ENCODE peak calls at places on chromosomes 5 and 9, in six cellular contexts. O is HFFc6, W is AG09309, E is cardiac muscle cell, Q is Calu3, V is astrocyte. T is an unnamed sample.

GRCh38 chr5:159182691-159183090 is 26.7 kb downstream of the RNF145 start:
- DNase-seq in O (no peak), W (peak), E (peak), Q (no peak), V (peak), T (peak)

GRCh38 chr9:116639251-116639741 is 47.8 kb upstream of the TRIM32 start:
- DNase-seq in O (peak), W (no peak), E (peak), Q (no peak), V (peak), T (no peak)

GRCh38 chr9:29556317-29556716 is 1983.0 kb upstream of the C9orf72 start:
- DNase-seq in O (peak), W (no peak), E (peak), Q (no peak), V (peak), T (peak)

GRCh38 chr5:126852104-126852531 is 75.2 kb downstream of the LMNB1 start:
- DNase-seq in O (no peak), W (no peak), E (peak), Q (no peak), V (no peak), T (peak)

GRCh38 chr5:120539471-120539870 is 75.4 kb downstream of the PRR16 start:
- DNase-seq in O (no peak), W (no peak), E (no peak), Q (peak), V (peak), T (no peak)

GRCh38 chr5:64074533-64074932 is 91.1 kb upstream of the RNF180 start:
- DNase-seq in O (peak), W (peak), E (peak), Q (peak), V (peak), T (peak)

GRCh38 chr5:124764992-124765611 is 18.7 kb upstream of the ZNF608 start:
- DNase-seq in O (no peak), W (no peak), E (no peak), Q (no peak), V (no peak), T (no peak)

GRCh38 chr5:151475378-151475777 is 28.0 kb downstream of the SLC36A1 start:
- DNase-seq in O (no peak), W (no peak), E (no peak), Q (no peak), V (no peak), T (no peak)

GRCh38 chr9:75429531-75430454 is 341.5 kb downstream of the OSTF1 start:
- DNase-seq in O (no peak), W (no peak), E (no peak), Q (no peak), V (no peak), T (no peak)

GRCh38 chr5:140007311-140007710 is 35.8 kb downstream of the NRG2 start:
- DNase-seq in O (no peak), W (no peak), E (no peak), Q (no peak), V (no peak), T (no peak)

GRCh38 chr5:18394154-18394804 is 760.0 kb downstream of the TAF11L14 start:
- DNase-seq in O (peak), W (no peak), E (peak), Q (peak), V (peak), T (peak)

GRCh38 chr5:465591-466403 is 22.8 kb downstream of the EXOC3 start:
- DNase-seq in O (no peak), W (no peak), E (no peak), Q (no peak), V (no peak), T (no peak)

GRCh38 chr5:160083501-160083900 is 35.7 kb downstream of the PWWP2A start:
- DNase-seq in O (no peak), W (no peak), E (no peak), Q (no peak), V (peak), T (peak)

GRCh38 chr5:9543266-9543925 is 2.5 kb downstream of the SEMA5A start:
- DNase-seq in O (no peak), W (no peak), E (no peak), Q (no peak), V (no peak), T (no peak)

DNA sequence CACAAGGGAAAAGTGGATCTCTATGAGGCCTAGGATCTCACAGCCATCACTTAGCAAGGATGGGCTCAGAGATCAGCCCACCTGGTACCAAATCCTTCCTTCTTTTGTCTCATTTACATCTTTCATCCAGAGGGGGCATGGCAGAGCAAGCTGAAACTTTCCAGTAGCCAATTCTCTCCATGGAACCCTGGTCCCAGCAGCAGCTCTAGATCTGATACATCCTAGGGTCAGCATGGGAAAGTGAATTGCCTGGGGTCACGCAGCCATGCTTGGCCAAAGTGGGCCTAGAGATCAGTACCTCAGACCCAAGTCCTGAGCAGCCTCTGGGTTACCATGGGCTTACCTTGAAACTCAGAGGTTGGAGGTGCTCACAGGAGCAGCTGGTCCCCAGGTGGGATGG is 170.5 kb downstream of the GABBR2 start:
- DNase-seq in O (no peak), W (no peak), E (no peak), Q (no peak), V (no peak), T (no peak)
- TF ChIP-seq CTCF in O (peak), W (no peak), E (peak), Q (no peak), V (peak), T (no peak)

DNA sequence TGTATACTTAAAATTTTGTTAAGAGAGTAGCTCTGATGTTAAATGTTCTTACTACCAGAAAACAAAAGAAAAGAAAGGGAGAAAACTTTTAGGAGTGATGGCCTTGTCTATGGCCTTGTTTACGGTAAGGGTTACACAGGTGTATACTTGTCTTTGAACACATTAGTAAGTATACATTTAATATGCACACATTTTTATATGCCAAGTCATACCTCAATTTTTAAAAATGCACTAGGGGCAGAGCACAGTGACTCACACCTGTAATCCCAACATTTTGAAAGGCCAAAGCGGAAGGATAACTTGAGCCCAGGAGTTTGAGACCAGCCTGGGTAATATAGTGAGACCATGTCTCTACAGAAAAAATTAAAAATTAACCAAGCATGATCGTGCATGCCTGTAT is 166.7 kb upstream of the SNX2 start:
- DNase-seq in O (no peak), W (no peak), E (no peak), Q (no peak), V (no peak), T (peak)
- TF ChIP-seq CTCF in O (no peak), W (no peak), E (no peak), Q (no peak), V (no peak), T (no peak)

DNA sequence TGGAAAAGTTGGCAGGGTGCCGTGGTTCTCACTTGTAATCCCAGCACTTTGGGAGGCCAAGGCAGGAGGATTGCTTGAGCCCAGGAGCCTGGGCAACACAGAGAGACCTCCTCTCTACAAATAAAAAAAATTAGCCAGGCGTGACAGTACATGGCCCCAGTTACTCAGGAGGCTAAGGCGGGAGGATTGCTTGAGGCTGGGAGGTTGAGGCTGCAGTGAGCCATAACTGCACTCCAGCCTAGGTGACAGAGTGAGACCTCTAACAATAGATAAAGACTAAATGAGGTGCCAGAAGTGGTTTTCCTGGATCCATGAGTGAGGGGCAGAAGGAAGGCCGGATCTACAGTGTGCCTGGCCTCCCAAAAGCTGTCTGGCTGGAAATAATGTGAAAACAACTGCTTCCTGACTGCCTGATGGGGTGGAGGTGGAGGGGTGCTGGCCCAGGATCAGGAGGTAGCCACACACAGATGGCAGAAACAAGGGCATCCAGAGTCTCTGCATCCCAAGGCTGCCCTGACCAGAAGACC is 4.1 kb downstream of the SHB start:
- DNase-seq in O (no peak), W (no peak), E (no peak), Q (no peak), V (no peak), T (no peak)
- TF ChIP-seq CTCF in O (no peak), W (no peak), E (no peak), Q (no peak), V (no peak), T (no peak)

GRCh38 chr9:24342457-24342856 is 203.2 kb downstream of the IZUMO3 start:
- DNase-seq in O (no peak), W (no peak), E (no peak), Q (no peak), V (no peak), T (no peak)
- TF ChIP-seq CTCF in O (no peak), W (no peak), E (no peak), Q (no peak), V (no peak), T (no peak)

DNA sequence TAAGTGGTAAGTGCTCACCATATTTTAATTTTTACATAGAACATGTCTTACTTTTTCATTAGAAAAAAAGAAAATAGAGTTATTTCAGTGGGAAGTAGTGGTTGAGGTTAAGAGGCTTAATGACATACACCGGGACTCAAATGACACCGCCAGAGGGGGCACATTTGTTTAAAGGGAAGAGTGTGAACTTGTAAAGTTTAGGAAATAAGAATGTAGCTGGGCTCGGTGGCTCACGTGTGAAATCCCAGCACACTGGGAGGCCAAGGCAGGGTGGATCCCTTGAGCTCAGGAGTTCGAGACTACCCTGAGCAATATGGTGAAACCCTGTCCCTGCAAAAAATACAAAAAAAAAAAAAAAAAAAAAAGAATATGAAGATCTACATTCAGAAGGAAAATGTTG is 43.4 kb upstream of the TNFAIP8 start:
- DNase-seq in O (no peak), W (no peak), E (no peak), Q (no peak), V (no peak), T (no peak)
- TF ChIP-seq CTCF in O (no peak), W (no peak), E (no peak), Q (no peak), V (no peak), T (no peak)